ENCODE peak calls at places on chromosomes 13 and 19, in seven cellular contexts. Y is activated T-cell treated with anti-CD3 and anti-CD28 coated beads, Interleukin-2, amount 50 U/mL, for 72 hours; C is dermis blood vessel endothelial cell; M is HEK293T; H is AG10803; D is choroid plexus epithelial cell; V is aorta. Q is an unnamed sample.
A peak's percentile ranks its signal among the peaks of the same experiment; 100 is the strongest.

GRCh38 chr19:5285955-5286354 is 54.7 kb downstream of the PTPRS start:
- DNase-seq in Y (no peak), C (no peak), M (no peak), H (no peak), D (no peak), V (no peak), Q (no peak)

GRCh38 chr13:36212789-36213188 is 1.6 kb downstream of the SOHLH2 start:
- DNase-seq in Y (no peak), C (no peak), M (peak; percentile 13), H (no peak), D (no peak), V (no peak), Q (no peak)

GRCh38 chr19:51552996-51553725 is 17.9 kb upstream of the ZNF175 start:
- DNase-seq in Y (peak; percentile 48), C (peak; percentile 80), M (peak; percentile 67), H (peak; percentile 46), D (peak; percentile 67), V (peak; percentile 78), Q (no peak)

GRCh38 chr19:5037936-5038335 is 69.0 kb downstream of the KDM4B start:
- DNase-seq in Y (no peak), C (no peak), M (no peak), H (no peak), D (no peak), V (no peak), Q (no peak)

GRCh38 chr13:46553521-46553885 is 533 bp downstream of the LRCH1 start:
- DNase-seq in Y (no peak), C (no peak), M (no peak), H (no peak), D (no peak), V (no peak), Q (no peak)

GRCh38 chr13:35086667-35087066 is 144.6 kb downstream of the NBEA start:
- DNase-seq in Y (no peak), C (no peak), M (no peak), H (no peak), D (peak; percentile 9), V (no peak), Q (no peak)

GRCh38 chr13:39209731-39210633 is 171.7 kb downstream of the NHLRC3 start:
- DNase-seq in Y (no peak), C (no peak), M (no peak), H (no peak), D (peak; percentile 14), V (no peak), Q (no peak)

GRCh38 chr19:36149673-36150406 is 2.4 kb downstream of the COX7A1 start:
- DNase-seq in Y (no peak), C (no peak), M (no peak), H (no peak), D (no peak), V (peak; percentile 48), Q (no peak)

GRCh38 chr19:31392514-31392913 is 43.3 kb upstream of the TSHZ3 start:
- DNase-seq in Y (no peak), C (no peak), M (no peak), H (peak; percentile 4), D (no peak), V (no peak), Q (no peak)